ENCODE peak calls at places on chromosomes 7 and 10, in ten cellular contexts. R, B, D, Y, H, X, L, K, Q and U are unnamed samples.

GRCh38 chr7:108096996-108097395 is 33.2 kb downstream of the LAMB4 start:
- DNase-seq in R (no peak), B (no peak), Y (no peak), L (no peak), K (no peak), X (no peak), H (no peak), Q (no peak), D (peak), U (no peak)

GRCh38 chr7:22949944-22950343 is 64.0 kb downstream of the HYCC1 start:
- DNase-seq in K (no peak), L (no peak), X (no peak), H (no peak), R (no peak), Q (no peak), Y (no peak), D (no peak), B (no peak), U (no peak)

GRCh38 chr10:310976-311639 is 175.9 kb downstream of the ZMYND11 start:
- DNase-seq in Y (no peak), X (no peak), H (no peak), B (no peak), K (no peak), L (no peak), D (no peak), R (no peak), Q (no peak), U (no peak)

GRCh38 chr10:103042129-103042528 is 124.0 kb downstream of the CNNM2 start:
- DNase-seq in K (no peak), Q (no peak), B (no peak), Y (no peak), H (peak), X (no peak), L (no peak), D (no peak), R (no peak), U (no peak)

GRCh38 chr7:46201966-46202365 is 280.9 kb upstream of the IGFBP3 start:
- DNase-seq in K (no peak), B (no peak), X (no peak), L (no peak), Q (no peak), Y (no peak), R (no peak), H (no peak), D (no peak), U (no peak)

GRCh38 chr10:133565441-133566294 is at the start of gene SYCE1:
- DNase-seq in K (no peak), D (no peak), R (no peak), Q (no peak), Y (peak), H (no peak), L (no peak), X (no peak), B (peak), U (peak)

GRCh38 chr10:124155781-124156401 is 62.5 kb upstream of the CHST15 start:
- DNase-seq in K (no peak), R (no peak), L (no peak), Y (no peak), D (no peak), X (no peak), Q (no peak), H (peak), B (no peak), U (no peak)

GRCh38 chr7:155280446-155281410 is 16.9 kb upstream of the INSIG1 start:
- DNase-seq in H (no peak), L (no peak), Y (no peak), D (no peak), K (no peak), R (no peak), X (no peak), Q (no peak), B (no peak), U (no peak)

GRCh38 chr10:34737772-34738169 is 77.3 kb downstream of the PARD3 start:
- DNase-seq in R (no peak), Q (no peak), D (no peak), B (no peak), X (no peak), K (no peak), L (no peak), H (no peak), Y (no peak), U (no peak)

GRCh38 chr7:121102619-121103018 is 114.1 kb downstream of the CPED1 start:
- DNase-seq in Y (no peak), R (no peak), B (no peak), L (no peak), Q (no peak), X (no peak), D (no peak), K (no peak), H (peak), U (no peak)

GRCh38 chr10:123269675-123270074 is 115.5 kb downstream of the BUB3 start:
- DNase-seq in H (no peak), Q (no peak), B (no peak), L (no peak), D (no peak), X (no peak), K (no peak), R (no peak), Y (no peak), U (no peak)

GRCh38 chr10:128400564-128400963 is 274.3 kb upstream of the MKI67 start:
- DNase-seq in L (no peak), R (peak), K (no peak), Q (no peak), D (no peak), H (no peak), Y (no peak), X (no peak), B (no peak), U (no peak)

GRCh38 chr7:84204655-84205054 is 10.1 kb upstream of the SEMA3A start:
- DNase-seq in R (no peak), B (no peak), L (no peak), D (no peak), Y (no peak), H (no peak), Q (no peak), K (no peak), X (no peak), U (no peak)

GRCh38 chr7:73811760-73812168 is 19.0 kb upstream of the CLDN4 start:
- DNase-seq in Y (peak), K (peak), B (peak), D (peak), H (peak), L (peak), X (peak), R (peak), Q (no peak), U (peak)

GRCh38 chr10:100027416-100027815 is 17.7 kb upstream of the DNMBP start:
- DNase-seq in L (no peak), Q (no peak), R (no peak), K (no peak), H (no peak), X (no peak), D (no peak), Y (no peak), B (no peak), U (no peak)

GRCh38 chr7:29019896-29020295 is 61.8 kb upstream of the TRIL start:
- DNase-seq in R (peak), Y (no peak), H (no peak), K (no peak), L (no peak), D (no peak), Q (no peak), B (no peak), X (no peak), U (no peak)

GRCh38 chr10:44937201-44938005 is 22.2 kb upstream of the RASSF4 start:
- DNase-seq in Y (no peak), K (no peak), D (no peak), X (no peak), Q (no peak), H (no peak), B (no peak), R (no peak), L (no peak), U (no peak)

GRCh38 chr7:146659732-146660131 is 543.1 kb downstream of the CNTNAP2 start:
- DNase-seq in R (peak), B (no peak), Y (peak), K (no peak), H (no peak), L (no peak), X (no peak), Q (no peak), D (no peak), U (no peak)

GRCh38 chr7:18610331-18610948 is 114.9 kb downstream of the HDAC9 start:
- DNase-seq in Q (no peak), Y (no peak), L (no peak), D (peak), B (no peak), X (no peak), R (no peak), K (no peak), H (peak), U (peak)

GRCh38 chr7:130286881-130287280 is 6.1 kb upstream of the CPA4 start:
- DNase-seq in L (no peak), B (no peak), D (no peak), Y (peak), Q (no peak), R (no peak), K (no peak), X (no peak), H (no peak), U (no peak)

GRCh38 chr10:117152668-117153067 is 14.6 kb upstream of the VAX1 start:
- DNase-seq in L (no peak), K (no peak), R (no peak), Y (no peak), D (no peak), X (no peak), Q (no peak), H (no peak), B (no peak), U (no peak)

GRCh38 chr10:60069311-60069710 is 163.0 kb upstream of the CCDC6 start:
- DNase-seq in X (no peak), Q (no peak), L (no peak), H (no peak), D (no peak), B (no peak), R (no peak), Y (no peak), K (no peak), U (no peak)

GRCh38 chr10:131930586-131931330 is 29.9 kb downstream of the PPP2R2D start:
- DNase-seq in B (no peak), H (no peak), R (no peak), D (no peak), Q (no peak), Y (no peak), K (no peak), X (no peak), L (no peak), U (no peak)

GRCh38 chr7:115009736-115010435 is 88.0 kb downstream of the MDFIC start:
- DNase-seq in Y (no peak), Q (no peak), B (no peak), H (no peak), L (no peak), K (no peak), D (no peak), X (peak), R (no peak), U (no peak)

GRCh38 chr10:117439243-117439912 is 64.1 kb upstream of the PDZD8 start:
- DNase-seq in R (no peak), B (no peak), H (no peak), D (no peak), X (no peak), Y (no peak), L (no peak), Q (no peak), K (no peak), U (no peak)

GRCh38 chr7:22853674-22854157 is 31.1 kb upstream of the TOMM7 start:
- DNase-seq in D (no peak), H (no peak), L (peak), K (no peak), B (no peak), X (peak), Q (no peak), R (no peak), Y (peak), U (peak)

GRCh38 chr7:30743371-30744074 is 8.4 kb upstream of the INMT start:
- DNase-seq in H (no peak), Q (no peak), R (peak), K (no peak), L (no peak), X (no peak), D (no peak), Y (no peak), B (no peak), U (no peak)